ENCODE peak calls at places on chromosomes 4 and X, in four cellular contexts. V is testis, M is uterus, B is left lung. K is an unnamed sample.
A peak's percentile ranks its signal among the peaks of the same experiment; 100 is the strongest.

GRCh38 chrX:30637874-30638793 is 15.1 kb upstream of the GK start:
- DNase-seq in V (no peak), M (no peak), B (no peak), K (no peak)

GRCh38 chrX:120727911-120728310 is 98.1 kb upstream of the C1GALT1C1 start:
- DNase-seq in V (no peak), M (no peak), B (no peak), K (no peak)

GRCh38 chrX:16946971-16947562 is 609 bp downstream of the REPS2 start:
- DNase-seq in V (peak; percentile 19), M (peak; percentile 18), B (peak; percentile 76), K (peak; percentile 66)

GRCh38 chr4:43411226-43411625 is 518.7 kb downstream of the GRXCR1 start:
- DNase-seq in V (no peak), M (no peak), B (no peak), K (no peak)

GRCh38 chr4:10100734-10101216 is 15.8 kb downstream of the WDR1 start:
- DNase-seq in V (no peak), M (no peak), B (peak; percentile 87), K (peak; percentile 75)

GRCh38 chrX:17374619-17375360 is at the start of gene NHS:
- DNase-seq in V (peak; percentile 80), M (peak; percentile 76), B (peak; percentile 61), K (peak; percentile 89)

GRCh38 chr4:16029329-16029728 is 54.5 kb downstream of the PROM1 start:
- DNase-seq in V (no peak), M (no peak), B (no peak), K (no peak)

GRCh38 chr4:73343432-73343831 is 60.7 kb upstream of the ALB start:
- DNase-seq in V (no peak), M (no peak), B (no peak), K (no peak)

GRCh38 chr4:187276786-187277408 is 553.2 kb upstream of the FAT1 start:
- DNase-seq in V (no peak), M (no peak), B (no peak), K (no peak)

GRCh38 chrX:120790118-120790517 is 85.5 kb downstream of the CT47B1 start:
- DNase-seq in V (peak; percentile 61), M (peak; percentile 15), B (no peak), K (peak; percentile 71)

GRCh38 chr4:26201119-26201518 is 119.7 kb upstream of the RBPJ start:
- DNase-seq in V (no peak), M (no peak), B (no peak), K (no peak)

GRCh38 chrX:69231903-69232302 is 66.7 kb upstream of the PJA1 start:
- DNase-seq in V (no peak), M (peak; percentile 4), B (no peak), K (no peak)

GRCh38 chr4:92969650-92970370 is 666.0 kb downstream of the GRID2 start:
- DNase-seq in V (no peak), M (no peak), B (no peak), K (no peak)

GRCh38 chr4:151204925-151205524 is 71.9 kb upstream of the PRSS48 start:
- DNase-seq in V (no peak), M (no peak), B (no peak), K (no peak)

GRCh38 chr4:139918994-139919393 is 235.0 kb downstream of the MAML3 start:
- DNase-seq in V (no peak), M (no peak), B (no peak), K (no peak)

GRCh38 chr4:16026155-16026761 is 57.6 kb downstream of the PROM1 start:
- DNase-seq in V (peak; percentile 41), M (no peak), B (no peak), K (no peak)

GRCh38 chrX:87337267-87337666 is 180.3 kb upstream of the KLHL4 start:
- DNase-seq in V (no peak), M (no peak), B (no peak), K (no peak)

GRCh38 chr4:140315032-140315826 is 58.2 kb upstream of the SCOC start:
- DNase-seq in V (no peak), M (no peak), B (no peak), K (no peak)

GRCh38 chr4:84738622-84739021 is 155.7 kb downstream of the CDS1 start:
- DNase-seq in V (no peak), M (no peak), B (no peak), K (no peak)

GRCh38 chrX:140477987-140478386 is 26.9 kb downstream of the SOX3 start:
- DNase-seq in V (no peak), M (no peak), B (no peak), K (no peak)

GRCh38 chr4:10020871-10021676 is at the start of gene SLC2A9:
- DNase-seq in V (no peak), M (no peak), B (no peak), K (peak; percentile 74)

GRCh38 chr4:57190651-57191481 is 80.7 kb upstream of the IGFBP7 start:
- DNase-seq in V (peak; percentile 57), M (no peak), B (no peak), K (no peak)

GRCh38 chrX:74536142-74537010 is 78.0 kb downstream of the RLIM start:
- DNase-seq in V (peak; percentile 79), M (peak; percentile 90), B (peak; percentile 90), K (peak; percentile 96)
- H3K36me3 ChIP-seq in V (no peaks in the 10 kb centered on the region), M (no peaks in the 10 kb centered on the region), B (no peaks in the 10 kb centered on the region), K (no peaks in the 10 kb centered on the region)

DNA sequence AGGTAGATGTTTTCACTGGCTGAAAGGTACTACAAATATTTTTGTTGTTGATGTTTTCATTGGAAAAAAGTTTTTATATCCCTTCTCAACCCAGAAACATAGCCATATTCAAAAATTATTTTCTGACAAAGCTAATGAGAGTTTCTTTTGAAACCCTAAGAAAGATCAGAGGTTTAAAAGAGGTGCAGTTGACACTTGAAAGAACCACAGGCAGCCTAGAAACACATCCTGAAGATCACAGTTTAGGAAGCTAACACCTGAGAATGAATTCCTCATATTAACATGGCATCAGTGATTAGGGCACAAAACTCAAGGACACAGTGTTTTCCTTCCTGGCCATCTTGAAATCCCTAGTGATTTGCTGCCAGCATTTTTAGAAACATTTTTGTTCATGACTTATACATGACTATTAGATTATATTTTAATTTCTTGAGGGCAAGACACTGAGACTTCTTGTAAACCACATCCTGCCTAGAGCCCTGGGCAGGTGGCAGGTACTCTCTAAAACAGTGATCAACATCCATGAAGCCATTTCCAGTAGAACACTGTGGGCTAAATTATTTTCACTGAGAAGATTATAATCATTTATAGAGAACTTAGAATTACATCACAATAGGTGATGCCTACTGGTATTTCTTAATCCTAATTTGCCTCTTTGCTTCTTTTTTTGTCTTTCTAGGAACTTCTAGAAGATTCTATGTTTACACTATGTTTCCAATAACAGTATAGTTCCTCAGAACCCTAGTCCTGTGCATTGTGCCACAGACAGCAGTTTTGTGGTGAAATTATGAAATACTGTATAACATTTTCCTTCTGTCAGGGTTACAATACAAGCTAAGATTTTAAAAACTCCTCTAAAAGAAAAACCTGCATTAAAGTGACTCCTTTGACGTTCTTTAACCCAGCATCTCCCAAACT is 79.9 kb downstream of the ARSJ start:
- DNase-seq in V (no peak), M (no peak), B (no peak), K (no peak)
- H3K36me3 ChIP-seq in V (no peaks in the 10 kb centered on the region), M (no peaks in the 10 kb centered on the region), B (no peaks in the 10 kb centered on the region), K (peaks cover 8% of the 10 kb centered on the region)

GRCh38 chrX:71296806-71297205 is 4.7 kb upstream of the ITGB1BP2 start:
- DNase-seq in V (no peak), M (no peak), B (no peak), K (no peak)

GRCh38 chrX:71304561-71304960 is 3.0 kb downstream of the ITGB1BP2 start:
- DNase-seq in V (no peak), M (no peak), B (no peak), K (no peak)

GRCh38 chrX:71298119-71298518 is 3.4 kb upstream of the ITGB1BP2 start:
- DNase-seq in V (peak; percentile 64), M (no peak), B (no peak), K (no peak)

GRCh38 chrX:71301195-71301924 is at the start of gene ITGB1BP2:
- DNase-seq in V (peak; percentile 39), M (peak; percentile 23), B (no peak), K (peak; percentile 66)

DNA sequence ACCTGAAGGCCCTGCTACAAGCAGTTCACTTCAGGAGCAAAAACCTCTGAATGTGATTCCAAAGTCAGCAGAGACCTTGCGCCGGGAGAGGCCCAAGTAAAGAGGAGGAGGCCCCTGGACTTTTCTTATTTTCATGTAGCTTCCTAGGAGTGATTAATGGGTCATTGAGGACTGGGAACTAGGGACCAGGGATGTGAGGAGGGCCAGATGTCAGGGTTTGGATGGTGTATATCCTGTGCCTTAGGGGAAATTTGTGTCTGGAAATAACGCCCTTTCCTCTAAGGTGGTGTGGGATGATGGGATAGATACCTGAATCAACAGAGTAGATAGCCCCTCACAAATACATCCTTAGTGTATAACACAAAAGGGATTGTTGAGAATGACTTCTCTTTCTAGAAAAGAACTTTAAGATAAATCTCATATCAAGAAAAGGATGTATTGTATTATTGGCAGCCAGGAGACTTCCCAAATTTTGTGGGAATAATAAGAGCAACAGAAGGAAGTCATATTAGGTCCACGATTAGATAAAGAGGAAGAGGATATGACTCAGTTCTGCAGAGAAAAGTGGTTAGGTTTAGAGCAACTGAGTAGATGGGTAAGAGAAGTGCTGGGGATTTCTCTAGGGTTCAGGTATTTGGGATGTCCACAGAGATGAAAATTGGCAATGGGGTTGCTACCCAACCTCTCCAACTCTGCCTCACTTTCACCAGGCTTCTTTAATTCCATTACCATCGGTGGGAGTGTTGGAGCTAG is 1.1 kb downstream of the ITGB1BP2 start:
- DNase-seq in V (no peak), M (no peak), B (no peak), K (no peak)
- H3K36me3 ChIP-seq in V (no peaks in the 10 kb centered on the region), M (no peaks in the 10 kb centered on the region), B (no peaks in the 10 kb centered on the region), K (peaks cover 16% of the 10 kb centered on the region)

DNA sequence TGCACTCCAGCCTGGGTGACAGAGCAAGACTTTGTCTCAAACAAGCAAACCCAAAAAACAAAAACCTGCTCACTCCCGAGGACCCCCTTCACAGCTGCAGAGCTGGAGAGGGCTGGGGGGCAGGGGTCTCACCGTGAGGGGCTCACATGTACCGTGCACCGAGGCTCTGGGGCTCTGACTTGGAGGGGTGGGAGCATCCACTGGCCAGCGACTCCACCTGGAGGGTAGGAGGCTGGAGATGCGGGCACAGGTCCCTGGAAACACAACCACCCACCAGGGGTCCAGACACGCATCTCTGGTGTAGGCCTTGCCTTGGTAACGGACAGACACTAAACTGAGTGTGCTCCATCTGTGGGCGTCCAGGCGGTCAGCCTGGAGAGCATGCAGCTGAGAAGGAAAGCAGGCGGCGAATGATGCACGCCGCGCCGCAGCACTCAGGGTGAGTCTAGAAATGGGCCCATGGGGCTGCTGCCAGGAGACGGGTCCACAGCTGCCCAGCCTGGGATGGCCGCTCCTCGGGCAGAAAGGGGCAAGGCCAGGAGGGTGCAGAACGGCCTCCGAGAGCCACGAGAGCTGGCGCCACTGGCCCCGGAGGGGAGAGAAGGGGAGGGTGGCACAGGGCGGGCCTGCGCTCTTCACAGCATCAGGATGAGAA is 26.1 kb downstream of the PPP2R3B start:
- DNase-seq in V (no peak), M (no peak), B (peak; percentile 45), K (no peak)
- H3K36me3 ChIP-seq in V (no peaks in the 10 kb centered on the region), M (no peaks in the 10 kb centered on the region), B (no peaks in the 10 kb centered on the region), K (no peaks in the 10 kb centered on the region)

GRCh38 chr4:103111598-103111997 is 12.0 kb upstream of the BDH2 start:
- DNase-seq in V (no peak), M (no peak), B (no peak), K (no peak)

GRCh38 chr4:103105558-103106356 is 6.1 kb upstream of the BDH2 start:
- DNase-seq in V (no peak), M (no peak), B (no peak), K (no peak)

GRCh38 chr4:103104886-103105285 is 5.3 kb upstream of the BDH2 start:
- DNase-seq in V (no peak), M (no peak), B (no peak), K (no peak)

DNA sequence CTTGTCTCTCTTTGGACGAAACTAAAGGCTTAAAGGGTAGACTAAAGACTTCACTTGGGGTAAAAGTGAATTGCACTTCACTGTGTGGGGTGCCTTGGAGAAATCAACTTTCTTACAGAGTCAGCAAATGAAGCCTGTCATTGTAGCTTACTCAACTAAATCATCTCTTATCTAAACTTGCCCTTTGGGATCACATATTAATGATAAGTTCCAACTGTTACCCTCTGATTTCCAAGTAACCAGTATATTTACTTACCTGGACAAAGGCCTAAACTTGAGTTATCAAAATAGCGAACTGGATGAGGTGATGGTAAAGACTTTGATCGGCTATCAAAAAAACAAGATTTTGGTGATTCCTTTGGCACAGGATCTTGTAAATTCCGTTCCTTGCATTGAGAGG is 8.9 kb upstream of the BDH2 start:
- DNase-seq in V (no peak), M (no peak), B (no peak), K (no peak)
- H3K36me3 ChIP-seq in V (no peaks in the 10 kb centered on the region), M (no peaks in the 10 kb centered on the region), B (no peaks in the 10 kb centered on the region), K (no peaks in the 10 kb centered on the region)